ENCODE peak calls at places on chromosomes 2 and 18, in four cellular contexts. T, A, F and Y are unnamed samples. For H3K4me1 and H3K9me3, the result is how much of the 10 kb centered on the place peaks cover.

GRCh38 chr2:167492486-167492885 is 604.2 kb downstream of the XIRP2 start:
- DNase-seq in T (peak), A (no peak), F (no peak), Y (no peak)

GRCh38 chr2:239734436-239735005 is 290.6 kb downstream of the NDUFA10 start:
- DNase-seq in T (no peak), A (no peak), F (no peak), Y (no peak)

GRCh38 chr2:167745667-167746066 is 501.7 kb downstream of the STK39 start:
- DNase-seq in T (no peak), A (no peak), F (no peak), Y (no peak)

GRCh38 chr2:178824181-178824580 is 17.0 kb upstream of the TTN start:
- DNase-seq in T (no peak), A (no peak), F (no peak), Y (no peak)

GRCh38 chr2:55013936-55014335 is 36.3 kb downstream of the RTN4 start:
- DNase-seq in T (no peak), A (no peak), F (no peak), Y (no peak)

GRCh38 chr2:65856928-65857327 is 424.5 kb upstream of the SPRED2 start:
- DNase-seq in T (no peak), A (no peak), F (no peak), Y (no peak)

GRCh38 chr2:46371858-46372257 is 74.7 kb downstream of the EPAS1 start:
- DNase-seq in T (no peak), A (no peak), F (no peak), Y (no peak)

GRCh38 chr2:102717308-102718018 is 44.4 kb upstream of the TMEM182 start:
- DNase-seq in T (peak), A (no peak), F (no peak), Y (peak)

GRCh38 chr2:85394256-85394655 is 15.9 kb downstream of the CAPG start:
- DNase-seq in T (no peak), A (no peak), F (no peak), Y (no peak)

GRCh38 chr2:171056307-171056706 is 104.4 kb downstream of the TLK1 start:
- DNase-seq in T (no peak), A (no peak), F (no peak), Y (peak)

GRCh38 chr2:17506736-17507616 is 11.3 kb downstream of the RAD51AP2 start:
- DNase-seq in T (no peak), A (no peak), F (no peak), Y (no peak)

GRCh38 chr2:6928452-6928851 is 11.2 kb downstream of the RNF144A start:
- DNase-seq in T (no peak), A (no peak), F (no peak), Y (no peak)

GRCh38 chr2:39954346-39954745 is 175.3 kb upstream of the THUMPD2 start:
- DNase-seq in T (no peak), A (no peak), F (no peak), Y (peak)

GRCh38 chr2:45745231-45745630 is 93.8 kb downstream of the PRKCE start:
- DNase-seq in T (no peak), A (no peak), F (no peak), Y (no peak)

GRCh38 chr18:74899554-74899953 is 301.9 kb downstream of the ZNF407 start:
- DNase-seq in T (no peak), A (no peak), F (no peak), Y (no peak)

GRCh38 chr2:212245868-212246267 is 292.7 kb downstream of the ERBB4 start:
- DNase-seq in T (no peak), A (no peak), F (no peak), Y (no peak)

GRCh38 chr18:77255426-77256105 is 5.9 kb downstream of the GALR1 start:
- DNase-seq in T (no peak), A (no peak), F (no peak), Y (no peak)

GRCh38 chr2:6326958-6327357 is 538.7 kb downstream of the CMPK2 start:
- DNase-seq in T (no peak), A (no peak), F (no peak), Y (no peak)

GRCh38 chr18:63344263-63344662 is 22.7 kb downstream of the KDSR start:
- DNase-seq in T (no peak), A (no peak), F (no peak), Y (no peak)

GRCh38 chr2:231359484-231359883 is 36.0 kb upstream of the B3GNT7 start:
- DNase-seq in T (no peak), A (no peak), F (no peak), Y (no peak)

GRCh38 chr2:197212344-197213262 is 98.0 kb downstream of the ANKRD44 start:
- DNase-seq in T (no peak), A (no peak), F (no peak), Y (no peak)

GRCh38 chr18:55300469-55301195 is 287.4 kb downstream of the TCF4 start:
- DNase-seq in T (peak), A (no peak), F (no peak), Y (peak)

GRCh38 chr18:79595876-79596374 is 83.7 kb upstream of the CTDP1 start:
- DNase-seq in T (no peak), A (no peak), F (no peak), Y (no peak)

GRCh38 chr2:216689397-216689796 is 6.0 kb downstream of the IGFBP5 start:
- DNase-seq in T (no peak), A (no peak), F (no peak), Y (no peak)

GRCh38 chr2:192286093-192286701 is 91.5 kb upstream of the TMEFF2 start:
- DNase-seq in T (peak), A (peak), F (no peak), Y (peak)

GRCh38 chr2:15772196-15772595 is 168.2 kb upstream of the MYCN start:
- DNase-seq in T (no peak), A (no peak), F (no peak), Y (no peak)

GRCh38 chr18:8040021-8040420 is 472.9 kb downstream of the PTPRM start:
- DNase-seq in T (no peak), A (no peak), F (no peak), Y (no peak)
- H3K4me1 ChIP-seq in T (under half), A (under half), F (under half), Y (under half)

GRCh38 chr18:62201870-62202269 is 14.8 kb downstream of the RELCH start:
- DNase-seq in T (no peak), A (no peak), F (no peak), Y (no peak)
- H3K9me3 ChIP-seq in T (under half), A (under half), F (under half), Y (under half)

GRCh38 chr2:237295889-237296480 is 118.0 kb downstream of the COL6A3 start:
- DNase-seq in T (no peak), A (no peak), F (no peak), Y (no peak)

GRCh38 chr2:237294509-237294908 is 119.5 kb downstream of the COL6A3 start:
- DNase-seq in T (no peak), A (no peak), F (no peak), Y (no peak)

GRCh38 chr2:237291138-237291792 is 122.7 kb downstream of the COL6A3 start:
- DNase-seq in T (peak), A (no peak), F (peak), Y (peak)

GRCh38 chr2:237296756-237297155 is 117.2 kb downstream of the COL6A3 start:
- DNase-seq in T (no peak), A (no peak), F (no peak), Y (no peak)

GRCh38 chr2:237293966-237294365 is 120.0 kb downstream of the COL6A3 start:
- DNase-seq in T (no peak), A (no peak), F (no peak), Y (no peak)
- H3K4me1 ChIP-seq in T (under half), A (under half), F (under half), Y (half or more)

GRCh38 chr2:208064220-208064951 is 39.1 kb upstream of the PLEKHM3 start:
- DNase-seq in T (peak), A (no peak), F (no peak), Y (peak)

GRCh38 chr2:208062113-208062512 is 36.8 kb upstream of the PLEKHM3 start:
- DNase-seq in T (peak), A (peak), F (no peak), Y (peak)

GRCh38 chr2:208069186-208069585 is 43.9 kb upstream of the PLEKHM3 start:
- DNase-seq in T (no peak), A (no peak), F (no peak), Y (peak)

DNA sequence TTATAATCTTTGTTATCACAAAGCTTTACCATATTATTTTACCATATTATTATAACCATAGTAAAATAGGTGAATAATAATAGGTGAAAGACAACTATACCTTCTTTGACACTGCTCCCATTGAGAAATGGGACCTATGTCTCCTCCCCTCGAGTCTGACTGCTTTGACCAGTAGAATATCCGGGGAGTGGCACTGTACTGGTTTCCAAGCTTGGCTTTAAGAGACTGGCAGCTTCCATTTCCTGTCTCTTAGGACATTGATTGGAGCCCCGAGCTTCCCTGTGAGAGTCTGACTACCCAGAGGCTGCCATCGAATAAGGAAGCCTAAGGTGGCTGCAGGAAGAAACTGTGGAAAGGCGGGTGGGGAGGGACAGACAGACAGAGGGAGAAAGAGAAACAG is 40.1 kb upstream of the PLEKHM3 start:
- DNase-seq in T (no peak), A (no peak), F (no peak), Y (no peak)
- H3K9me3 ChIP-seq in T (under half), A (under half), F (under half), Y (under half)

GRCh38 chr18:23583071-23583865 is 3.0 kb downstream of the NPC1 start:
- DNase-seq in T (no peak), A (peak), F (no peak), Y (no peak)
- H3K4me1 ChIP-seq in T (under half), A (under half), F (under half), Y (half or more)

GRCh38 chr2:2836343-2837070 is 505.4 kb upstream of the MYT1L start:
- DNase-seq in T (no peak), A (no peak), F (no peak), Y (no peak)

GRCh38 chr2:2840101-2840531 is 509.0 kb upstream of the MYT1L start:
- DNase-seq in T (no peak), A (no peak), F (no peak), Y (no peak)

GRCh38 chr2:2838548-2838845 is 507.4 kb upstream of the MYT1L start:
- DNase-seq in T (no peak), A (no peak), F (no peak), Y (no peak)

GRCh38 chr2:2839393-2840096 is 508.5 kb upstream of the MYT1L start:
- DNase-seq in T (no peak), A (no peak), F (no peak), Y (no peak)

GRCh38 chr2:2837768-2838547 is 506.9 kb upstream of the MYT1L start:
- DNase-seq in T (no peak), A (no peak), F (no peak), Y (no peak)
- H3K9me3 ChIP-seq in T (under half), A (under half), F (under half), Y (under half)